ENCODE peak calls at places on chromosomes 12 and 14, in nine cellular contexts. P is BJ; M is CD4-positive, alpha-beta T cell; K is tibial artery; J is psoas muscle; D is left ventricle myocardium inferior; Y is kidney epithelial cell; U is esophagus squamous epithelium; W is glutamatergic neuron. R is an unnamed sample.

GRCh38 chr12:41512531-41512930 is 324.4 kb downstream of the PDZRN4 start:
- DNase-seq in P (no peak), M (no peak), K (no peak), J (no peak), D (peak), Y (no peak), U (no peak), W (no peak), R (no peak)

GRCh38 chr12:21527451-21528180 is 1.5 kb downstream of the SPX start:
- DNase-seq in P (no peak), M (peak), K (peak), J (peak), D (peak), Y (peak), U (no peak), W (peak), R (peak)

GRCh38 chr14:55556929-55557623 is 22.9 kb upstream of the KTN1 start:
- DNase-seq in P (peak), M (no peak), K (peak), J (peak), D (peak), Y (peak), U (no peak), W (no peak), R (peak)

GRCh38 chr12:51281202-51281924 is 11.1 kb upstream of the SMAGP start:
- DNase-seq in P (peak), M (no peak), K (no peak), J (no peak), D (no peak), Y (no peak), U (no peak), W (no peak), R (no peak)

GRCh38 chr12:89180496-89180895 is 171.8 kb downstream of the DUSP6 start:
- DNase-seq in P (no peak), M (no peak), K (no peak), J (no peak), D (no peak), Y (no peak), U (no peak), W (no peak), R (no peak)

GRCh38 chr14:77041837-77042557 is 13.5 kb upstream of the IRF2BPL start:
- DNase-seq in P (peak), M (no peak), K (peak), J (peak), D (peak), Y (no peak), U (no peak), W (no peak), R (no peak)

GRCh38 chr14:98069712-98070133 is 1202.3 kb downstream of the BCL11B start:
- DNase-seq in P (no peak), M (no peak), K (no peak), J (no peak), D (no peak), Y (peak), U (no peak), W (no peak), R (peak)

GRCh38 chr14:51069065-51069464 is 25.8 kb downstream of the TRIM9 start:
- DNase-seq in P (no peak), M (no peak), K (no peak), J (no peak), D (no peak), Y (no peak), U (no peak), W (no peak), R (no peak)

GRCh38 chr12:102300824-102301461 is 103.3 kb upstream of the PMCH start:
- DNase-seq in P (no peak), M (no peak), K (no peak), J (no peak), D (no peak), Y (no peak), U (no peak), W (no peak), R (no peak)

GRCh38 chr12:6074979-6075585 is 49.4 kb downstream of the VWF start:
- DNase-seq in P (no peak), M (peak), K (no peak), J (no peak), D (peak), Y (no peak), U (no peak), W (no peak), R (no peak)

GRCh38 chr12:24728366-24728765 is 220.5 kb downstream of the BCAT1 start:
- DNase-seq in P (no peak), M (no peak), K (no peak), J (no peak), D (no peak), Y (no peak), U (no peak), W (no peak), R (no peak)

GRCh38 chr14:58637391-58638230 is at the start of gene DACT1:
- DNase-seq in P (no peak), M (peak), K (peak), J (peak), D (peak), Y (no peak), U (no peak), W (peak), R (no peak)

GRCh38 chr12:111444706-111445310 is 39.1 kb downstream of the SH2B3 start:
- DNase-seq in P (no peak), M (peak), K (peak), J (peak), D (peak), Y (no peak), U (peak), W (no peak), R (no peak)

GRCh38 chr12:11763760-11764520 is 114.5 kb downstream of the ETV6 start:
- DNase-seq in P (peak), M (no peak), K (no peak), J (no peak), D (no peak), Y (peak), U (no peak), W (no peak), R (no peak)

DNA sequence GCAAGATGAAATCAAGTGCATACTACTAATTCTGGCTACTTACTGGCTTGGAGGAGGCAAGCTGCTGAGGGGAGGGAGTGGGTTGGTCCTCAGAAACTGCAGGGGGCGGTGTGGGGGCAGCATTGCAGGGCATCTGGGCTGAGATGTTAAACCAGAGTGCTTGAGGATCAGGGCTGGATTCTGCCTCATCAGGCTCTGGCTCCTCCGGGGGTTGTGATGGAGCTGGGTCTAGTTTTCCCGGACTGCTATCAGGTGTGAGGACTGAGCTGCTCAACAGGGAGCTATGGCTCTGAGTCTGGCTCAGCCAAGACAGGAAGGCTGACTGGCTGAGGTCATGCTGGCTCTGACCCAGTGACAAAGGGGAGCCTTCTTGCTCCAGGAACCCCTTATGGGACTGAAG is 28.6 kb downstream of the BAZ2A start:
- DNase-seq in P (no peak), M (peak), K (no peak), J (no peak), D (no peak), Y (no peak), U (no peak), W (peak), R (no peak)
- TF ChIP-seq CTCF in P (peak), M (no peak), K (no peak), J (no peak), D (no peak), Y (peak), U (no peak), W (no peak), R (no peak)

GRCh38 chr12:100265732-100266131 is 1.1 kb downstream of the DEPDC4 start:
- DNase-seq in P (no peak), M (no peak), K (no peak), J (no peak), D (no peak), Y (no peak), U (no peak), W (no peak), R (no peak)

GRCh38 chr12:100268835-100269564 is 2.0 kb downstream of the SCYL2 start:
- DNase-seq in P (no peak), M (no peak), K (no peak), J (no peak), D (no peak), Y (no peak), U (no peak), W (no peak), R (no peak)

GRCh38 chr12:100267603-100268281 is 765 bp downstream of the SCYL2 start:
- DNase-seq in P (peak), M (no peak), K (no peak), J (no peak), D (no peak), Y (no peak), U (no peak), W (peak), R (no peak)

GRCh38 chr12:100266802-100267602 is at the start of the genes DEPDC4 and SCYL2:
- DNase-seq in P (peak), M (peak), K (peak), J (peak), D (peak), Y (peak), U (peak), W (peak), R (peak)

DNA sequence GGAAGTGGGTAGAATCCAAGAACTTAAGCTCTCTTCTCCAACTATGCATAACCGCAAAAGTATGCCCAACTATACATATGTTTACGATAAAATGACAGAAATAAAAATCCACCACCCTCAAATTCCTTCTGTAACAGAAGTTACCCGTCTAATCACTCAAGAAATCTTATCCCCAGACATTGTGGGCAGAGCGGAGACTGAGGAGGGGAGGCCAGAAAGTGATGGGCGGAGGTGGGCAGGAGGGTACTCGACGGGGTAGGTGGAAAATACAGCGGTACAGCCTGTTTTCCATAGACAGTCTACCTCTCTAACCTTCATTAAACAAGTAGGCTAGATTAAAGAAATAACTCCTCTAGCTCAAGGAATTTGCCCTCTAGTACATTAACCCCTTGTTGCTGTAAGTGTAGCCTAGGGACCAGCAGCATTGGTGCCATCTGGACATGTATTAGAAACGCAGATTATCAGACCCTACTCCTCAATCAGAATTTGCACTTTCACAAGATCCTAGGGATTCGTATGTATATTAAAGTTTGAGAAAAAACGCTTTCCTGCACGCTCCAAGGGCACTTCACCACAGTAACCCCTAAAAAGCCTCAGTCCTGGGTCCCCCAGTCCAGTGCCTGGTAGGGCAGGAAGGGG is 597 bp downstream of the DEPDC4 start:
- DNase-seq in P (no peak), M (no peak), K (no peak), J (no peak), D (no peak), Y (no peak), U (no peak), W (no peak), R (no peak)
- TF ChIP-seq CTCF in P (no peak), M (no peak), K (no peak), J (no peak), D (no peak), Y (no peak), U (no peak), W (no peak), R (no peak)

DNA sequence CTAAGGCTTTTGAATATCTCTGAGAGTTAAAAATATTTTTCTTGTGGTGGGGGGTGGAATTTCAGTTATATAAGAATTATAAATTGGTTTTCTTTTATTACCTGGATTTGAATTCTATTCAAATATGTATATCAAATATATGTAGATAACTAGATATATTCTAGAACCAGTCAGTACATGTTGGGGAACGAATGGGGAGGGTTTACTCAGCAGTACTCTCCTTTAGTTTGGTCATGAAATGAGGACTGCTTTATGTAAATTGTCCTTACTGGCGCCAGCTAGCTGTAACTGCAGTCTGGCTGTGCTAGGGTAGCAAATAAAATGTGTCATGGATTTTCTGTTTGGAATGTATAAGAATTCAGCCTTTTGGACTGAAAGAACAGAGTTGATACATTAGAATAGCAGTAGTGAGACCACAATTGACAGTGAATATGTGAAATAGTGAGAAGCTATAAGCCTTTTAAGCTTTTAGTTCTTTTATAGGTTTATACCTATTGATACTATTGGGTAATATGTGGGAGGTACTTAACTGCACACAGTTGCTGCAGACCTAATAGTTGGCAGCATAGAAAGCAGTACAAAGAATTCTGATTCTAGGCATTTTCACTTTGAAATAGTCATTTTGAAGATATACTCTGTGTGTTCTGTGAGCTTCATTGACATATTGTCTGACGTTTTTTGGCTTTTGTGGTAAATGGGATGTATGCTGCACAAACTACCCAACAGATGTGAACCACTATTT is 29.0 kb downstream of the ATF7IP start:
- DNase-seq in P (no peak), M (no peak), K (no peak), J (no peak), D (no peak), Y (peak), U (no peak), W (no peak), R (no peak)
- TF ChIP-seq CTCF in P (no peak), M (no peak), K (peak), J (no peak), D (peak), Y (no peak), U (no peak), W (peak), R (no peak)

DNA sequence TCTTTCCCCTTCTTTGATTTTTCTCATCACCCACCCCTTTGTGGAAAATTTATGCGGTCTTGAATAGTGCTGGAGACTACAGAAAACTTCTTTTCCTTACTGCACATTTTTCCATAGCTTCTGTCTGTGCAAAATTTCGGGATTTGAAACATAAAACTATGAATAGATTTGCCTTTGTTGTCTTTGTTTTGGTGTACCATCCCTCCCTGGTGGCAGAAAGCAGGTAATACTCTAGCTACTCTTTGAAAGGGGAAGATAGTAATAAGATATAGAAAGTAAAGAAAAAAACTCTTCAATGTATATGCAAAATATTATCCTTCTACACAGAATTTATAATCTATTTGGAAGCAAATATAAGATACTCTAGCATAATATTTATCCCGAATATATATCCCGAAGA is 79.1 kb upstream of the LMO3 start:
- DNase-seq in P (no peak), M (no peak), K (no peak), J (no peak), D (no peak), Y (no peak), U (no peak), W (no peak), R (no peak)
- TF ChIP-seq CTCF in P (no peak), M (no peak), K (no peak), J (no peak), D (no peak), Y (no peak), U (no peak), W (peak), R (peak)

GRCh38 chr14:87600236-87600635 is 392.7 kb downstream of the GALC start:
- DNase-seq in P (no peak), M (no peak), K (no peak), J (no peak), D (no peak), Y (no peak), U (no peak), W (peak), R (no peak)

GRCh38 chr14:87601011-87601410 is 392.0 kb downstream of the GALC start:
- DNase-seq in P (no peak), M (no peak), K (no peak), J (no peak), D (no peak), Y (no peak), U (no peak), W (no peak), R (no peak)
- TF ChIP-seq CTCF in P (no peak), M (no peak), K (no peak), J (no peak), D (no peak), Y (no peak), U (no peak), W (no peak), R (no peak)